ENCODE peak calls at places on chromosomes 16 and 17, in nine cellular contexts. A is breast epithelium, O is prostate gland, L is body of pancreas, K is tibial nerve, C is heart left ventricle, J is uterus, D is stomach, I is sigmoid colon. F is an unnamed sample.

GRCh38 chr16:50821586-50821985 is 79.7 kb downstream of the CYLD start:
- DNase-seq in A (no peak), O (no peak), L (no peak), K (no peak), C (no peak), J (no peak), D (no peak), I (no peak), F (no peak)

GRCh38 chr16:55370762-55371482 is 46.9 kb downstream of the IRX6 start:
- DNase-seq in A (peak), O (peak), L (peak), K (peak), C (peak), J (peak), D (peak), I (peak), F (no peak)

GRCh38 chr17:6415616-6416015 is 19.3 kb downstream of the AIPL1 start:
- DNase-seq in A (no peak), O (no peak), L (no peak), K (no peak), C (no peak), J (no peak), D (no peak), I (no peak), F (no peak)

GRCh38 chr17:44828919-44829557 is 1.0 kb downstream of the GJC1 start:
- DNase-seq in A (no peak), O (no peak), L (no peak), K (no peak), C (no peak), J (no peak), D (no peak), I (no peak), F (no peak)

GRCh38 chr17:41786227-41787020 is at the start of gene JUP:
- DNase-seq in A (peak), O (peak), L (peak), K (peak), C (peak), J (peak), D (peak), I (peak), F (peak)

GRCh38 chr17:73493212-73493814 is 150.9 kb downstream of the SDK2 start:
- DNase-seq in A (peak), O (no peak), L (no peak), K (no peak), C (no peak), J (no peak), D (no peak), I (no peak), F (no peak)

GRCh38 chr17:45150911-45151809 is 2.9 kb downstream of the HEXIM1 start:
- DNase-seq in A (no peak), O (no peak), L (no peak), K (no peak), C (no peak), J (no peak), D (no peak), I (no peak), F (no peak)

GRCh38 chr17:65287040-65287439 is 149.9 kb downstream of the RGS9 start:
- DNase-seq in A (no peak), O (no peak), L (no peak), K (no peak), C (no peak), J (no peak), D (no peak), I (no peak), F (no peak)

GRCh38 chr16:89314357-89314756 is 96.9 kb downstream of the ZNF778 start:
- DNase-seq in A (no peak), O (no peak), L (no peak), K (no peak), C (no peak), J (no peak), D (no peak), I (no peak), F (no peak)

GRCh38 chr17:5821057-5821456 is 236.7 kb upstream of the NLRP1 start:
- DNase-seq in A (no peak), O (no peak), L (no peak), K (no peak), C (no peak), J (no peak), D (no peak), I (no peak), F (peak)

GRCh38 chr16:50360033-50360778 is 8.6 kb downstream of the BRD7 start:
- DNase-seq in A (no peak), O (no peak), L (peak), K (no peak), C (no peak), J (no peak), D (peak), I (no peak), F (no peak)

DNA sequence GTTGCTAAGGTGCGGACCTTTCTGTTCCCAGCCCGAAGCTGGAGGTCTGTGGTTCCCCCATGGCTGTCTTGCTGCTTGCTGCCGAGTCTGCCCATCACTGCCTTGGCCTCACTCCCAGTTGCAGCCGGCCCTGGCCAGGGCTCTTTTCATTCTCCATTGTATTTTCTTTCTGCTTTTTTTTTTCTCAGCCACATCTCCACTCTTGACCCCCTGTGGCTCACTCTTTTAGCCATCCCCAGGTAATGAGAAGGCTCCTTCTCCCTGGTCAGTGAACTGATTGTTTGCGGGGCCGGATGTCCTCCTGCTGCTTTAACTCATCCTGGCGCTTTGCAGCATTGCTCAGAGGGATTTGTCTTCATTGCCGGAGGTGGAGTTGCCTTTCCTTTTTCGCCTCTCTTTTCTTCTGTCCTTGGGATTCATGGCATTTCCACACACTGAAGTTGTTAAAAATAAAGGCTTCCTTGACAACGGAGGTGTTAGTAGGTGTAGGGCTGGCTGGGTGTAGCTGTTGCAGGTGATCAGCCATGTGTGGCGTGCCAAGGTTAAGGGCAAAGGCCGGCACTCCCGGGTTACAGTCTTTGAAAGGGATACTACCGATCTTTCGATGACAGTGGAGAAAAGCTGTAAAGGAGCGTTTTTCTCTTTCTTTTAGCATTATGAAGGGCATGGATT is 34.1 kb downstream of the MAP2K6 start:
- DNase-seq in A (peak), O (no peak), L (peak), K (no peak), C (no peak), J (peak), D (no peak), I (peak), F (no peak)
- H3K27ac ChIP-seq in A (peak), O (no peak), L (no peak), K (peak), C (no peak), J (no peak), D (no peak), I (peak), F (no peak)

DNA sequence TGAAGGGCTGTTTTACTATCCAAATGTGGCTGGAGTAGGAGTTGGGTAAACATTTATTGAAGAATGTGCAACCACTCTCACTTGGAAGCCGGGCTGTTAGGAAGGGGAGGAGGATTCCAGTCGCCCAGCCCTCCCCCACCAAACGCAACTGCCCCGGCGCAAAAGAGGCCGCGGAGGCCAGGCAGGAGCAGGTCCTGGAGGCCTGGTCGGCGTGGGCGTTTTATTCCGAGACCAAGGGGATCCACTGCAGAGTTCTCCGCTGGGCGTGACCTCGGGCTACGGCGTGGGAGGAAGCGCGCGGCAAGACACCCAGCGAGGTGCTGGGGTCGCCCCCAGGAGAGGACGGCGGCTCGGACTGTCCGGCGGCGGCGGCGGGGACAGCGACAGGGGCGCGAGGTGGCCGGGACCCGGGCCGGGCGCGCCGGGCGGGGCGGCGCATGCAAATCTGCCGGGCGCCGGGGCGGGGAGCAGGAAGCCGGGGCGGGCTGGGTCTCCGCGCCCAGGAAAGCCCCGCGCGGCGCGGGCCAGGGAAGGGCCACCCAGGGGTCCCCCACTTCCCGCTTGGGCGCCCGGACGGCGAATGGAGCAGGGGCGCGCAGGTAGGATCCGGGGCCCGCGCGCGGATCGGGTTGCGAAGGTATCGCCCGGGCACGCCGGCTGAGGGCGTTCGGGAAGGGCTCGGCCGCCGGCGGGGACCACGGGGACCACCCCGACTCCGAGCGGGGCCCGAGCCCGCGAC is at the start of gene IL4R:
- DNase-seq in A (peak), O (peak), L (peak), K (peak), C (peak), J (peak), D (peak), I (peak), F (no peak)
- TF ChIP-seq POLR2A in A (no peak), O (peak), L (peak), K (peak), C (peak), J (peak), D (no peak), I (peak), F (peak)

GRCh38 chr17:16120937-16121336 is 94.4 kb downstream of the NCOR1 start:
- DNase-seq in A (no peak), O (no peak), L (no peak), K (no peak), C (no peak), J (no peak), D (no peak), I (no peak), F (no peak)
- H3K27ac ChIP-seq in A (no peak), O (no peak), L (no peak), K (no peak), C (no peak), J (no peak), D (no peak), I (no peak), F (no peak)

DNA sequence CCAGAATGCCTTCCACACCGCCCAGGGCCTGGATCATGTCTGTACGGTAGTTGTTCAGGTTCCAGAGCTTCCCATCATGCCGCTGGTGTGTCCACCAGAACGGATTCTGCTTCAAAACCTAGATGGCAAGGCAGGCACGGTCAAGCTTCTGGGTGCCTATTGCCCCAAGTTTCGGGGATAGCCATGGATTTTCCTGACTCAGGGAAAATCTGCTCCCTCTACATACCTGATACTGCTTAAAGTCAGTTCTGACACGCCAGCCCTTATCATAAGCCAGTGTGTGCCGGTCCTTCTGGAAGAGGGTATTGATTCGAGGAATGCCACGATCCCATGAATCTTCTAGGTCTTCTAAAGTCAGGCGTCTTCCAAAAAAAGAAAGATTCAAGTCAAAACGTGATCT is 11.4 kb upstream of the RILP start:
- DNase-seq in A (no peak), O (no peak), L (no peak), K (no peak), C (no peak), J (no peak), D (no peak), I (no peak), F (no peak)
- TF ChIP-seq POLR2A in A (no peak), O (no peak), L (no peak), K (no peak), C (no peak), J (no peak), D (no peak), I (no peak), F (no peak)

DNA sequence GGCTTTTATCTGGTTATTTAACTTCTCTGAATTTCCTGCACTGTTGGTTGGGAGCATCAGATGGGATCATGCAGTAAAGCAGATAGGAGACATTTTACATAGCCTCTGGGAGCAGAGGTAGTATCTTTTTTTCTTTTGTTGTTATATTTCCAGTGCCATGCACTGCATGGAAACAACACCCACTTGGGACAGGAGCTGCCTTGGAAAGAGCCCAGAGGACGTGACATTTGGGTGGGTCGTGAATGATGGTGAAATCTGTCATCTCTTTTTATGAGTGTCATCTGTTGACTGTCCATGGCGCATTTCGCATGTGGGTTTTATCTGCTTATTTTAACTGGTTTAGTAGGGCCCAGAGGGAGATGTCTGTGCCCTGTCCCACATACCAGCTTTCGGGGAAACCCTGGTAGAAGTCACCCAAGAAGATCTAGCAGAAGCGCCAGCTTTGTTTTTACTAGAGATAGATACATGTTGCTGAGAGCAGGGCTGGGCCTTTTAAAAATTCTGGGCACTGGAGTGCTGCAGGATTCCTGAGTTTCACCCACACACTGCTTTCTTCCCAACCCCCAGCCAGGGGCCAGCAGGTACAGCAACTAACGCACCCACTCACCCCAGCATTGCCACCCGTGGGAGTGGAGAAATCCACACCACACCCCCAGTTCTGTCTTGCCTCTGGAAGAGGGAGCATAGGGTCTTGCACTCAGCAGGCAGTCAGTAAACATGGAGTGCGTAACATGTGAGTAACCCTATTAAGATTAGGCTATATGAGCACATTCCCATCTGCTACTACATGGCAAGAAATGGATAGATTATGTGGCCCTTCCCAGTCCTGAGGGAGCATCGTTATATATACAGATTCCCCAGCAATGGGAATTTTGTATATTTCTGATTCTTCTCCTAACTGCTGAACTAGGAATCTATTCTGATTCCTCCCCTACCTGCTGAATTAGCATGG is 8.4 kb upstream of the TERF2 start:
- DNase-seq in A (peak), O (no peak), L (no peak), K (no peak), C (no peak), J (no peak), D (no peak), I (no peak), F (no peak)
- H3K27ac ChIP-seq in A (peak), O (no peak), L (no peak), K (peak), C (peak), J (no peak), D (no peak), I (no peak), F (no peak)

GRCh38 chr17:43025290-43025657 is 243 bp downstream of the RND2 start:
- DNase-seq in A (no peak), O (no peak), L (no peak), K (no peak), C (no peak), J (no peak), D (no peak), I (no peak), F (no peak)

GRCh38 chr17:43027091-43028032 is 2.3 kb downstream of the RND2 start:
- DNase-seq in A (no peak), O (no peak), L (no peak), K (no peak), C (no peak), J (no peak), D (no peak), I (no peak), F (no peak)

GRCh38 chr17:43025766-43026537 is 921 bp downstream of the RND2 start:
- DNase-seq in A (no peak), O (no peak), L (no peak), K (no peak), C (no peak), J (no peak), D (no peak), I (no peak), F (no peak)

GRCh38 chr17:43026610-43027009 is 1.6 kb downstream of the RND2 start:
- DNase-seq in A (no peak), O (no peak), L (no peak), K (no peak), C (no peak), J (no peak), D (no peak), I (no peak), F (no peak)

GRCh38 chr17:43024407-43025289 is at the start of gene RND2:
- DNase-seq in A (peak), O (peak), L (peak), K (peak), C (peak), J (peak), D (peak), I (peak), F (peak)
- TF ChIP-seq POLR2A in A (peak), O (peak), L (peak), K (peak), C (peak), J (peak), D (no peak), I (peak), F (no peak)

GRCh38 chr16:24737391-24737871 is 8.0 kb downstream of the TNRC6A start:
- DNase-seq in A (no peak), O (no peak), L (no peak), K (no peak), C (no peak), J (no peak), D (no peak), I (no peak), F (no peak)

GRCh38 chr16:24736758-24737157 is 7.3 kb downstream of the TNRC6A start:
- DNase-seq in A (no peak), O (no peak), L (no peak), K (no peak), C (no peak), J (no peak), D (no peak), I (no peak), F (no peak)

GRCh38 chr16:24738895-24739294 is 9.4 kb downstream of the TNRC6A start:
- DNase-seq in A (no peak), O (no peak), L (no peak), K (no peak), C (no peak), J (no peak), D (no peak), I (no peak), F (no peak)

GRCh38 chr16:24734382-24734781 is 4.9 kb downstream of the TNRC6A start:
- DNase-seq in A (no peak), O (no peak), L (no peak), K (no peak), C (no peak), J (no peak), D (no peak), I (no peak), F (no peak)

GRCh38 chr16:24737916-24738594 is 8.6 kb downstream of the TNRC6A start:
- DNase-seq in A (no peak), O (no peak), L (no peak), K (no peak), C (no peak), J (no peak), D (no peak), I (no peak), F (no peak)
- H3K27ac ChIP-seq in A (peak), O (no peak), L (peak), K (peak), C (no peak), J (peak), D (no peak), I (peak), F (peak)

GRCh38 chr16:72112906-72113615 is 19.4 kb downstream of the DHX38 start:
- DNase-seq in A (no peak), O (no peak), L (no peak), K (no peak), C (no peak), J (no peak), D (no peak), I (no peak), F (no peak)
- TF ChIP-seq POLR2A in A (no peak), O (no peak), L (no peak), K (no peak), C (no peak), J (no peak), D (no peak), I (no peak), F (no peak)

GRCh38 chr16:1774456-1774795 is 1.5 kb upstream of the MRPS34 start:
- DNase-seq in A (no peak), O (no peak), L (no peak), K (no peak), C (peak), J (no peak), D (no peak), I (no peak), F (no peak)

GRCh38 chr16:1775846-1776671 is 3.1 kb upstream of the MRPS34 start:
- DNase-seq in A (no peak), O (no peak), L (no peak), K (no peak), C (peak), J (no peak), D (no peak), I (no peak), F (no peak)

GRCh38 chr16:1776672-1776955 is 3.7 kb upstream of the MRPS34 start:
- DNase-seq in A (no peak), O (no peak), L (no peak), K (no peak), C (peak), J (no peak), D (no peak), I (no peak), F (no peak)

GRCh38 chr16:1773703-1774455 is 945 bp upstream of the MRPS34 start:
- DNase-seq in A (no peak), O (no peak), L (no peak), K (no peak), C (peak), J (no peak), D (peak), I (no peak), F (no peak)

DNA sequence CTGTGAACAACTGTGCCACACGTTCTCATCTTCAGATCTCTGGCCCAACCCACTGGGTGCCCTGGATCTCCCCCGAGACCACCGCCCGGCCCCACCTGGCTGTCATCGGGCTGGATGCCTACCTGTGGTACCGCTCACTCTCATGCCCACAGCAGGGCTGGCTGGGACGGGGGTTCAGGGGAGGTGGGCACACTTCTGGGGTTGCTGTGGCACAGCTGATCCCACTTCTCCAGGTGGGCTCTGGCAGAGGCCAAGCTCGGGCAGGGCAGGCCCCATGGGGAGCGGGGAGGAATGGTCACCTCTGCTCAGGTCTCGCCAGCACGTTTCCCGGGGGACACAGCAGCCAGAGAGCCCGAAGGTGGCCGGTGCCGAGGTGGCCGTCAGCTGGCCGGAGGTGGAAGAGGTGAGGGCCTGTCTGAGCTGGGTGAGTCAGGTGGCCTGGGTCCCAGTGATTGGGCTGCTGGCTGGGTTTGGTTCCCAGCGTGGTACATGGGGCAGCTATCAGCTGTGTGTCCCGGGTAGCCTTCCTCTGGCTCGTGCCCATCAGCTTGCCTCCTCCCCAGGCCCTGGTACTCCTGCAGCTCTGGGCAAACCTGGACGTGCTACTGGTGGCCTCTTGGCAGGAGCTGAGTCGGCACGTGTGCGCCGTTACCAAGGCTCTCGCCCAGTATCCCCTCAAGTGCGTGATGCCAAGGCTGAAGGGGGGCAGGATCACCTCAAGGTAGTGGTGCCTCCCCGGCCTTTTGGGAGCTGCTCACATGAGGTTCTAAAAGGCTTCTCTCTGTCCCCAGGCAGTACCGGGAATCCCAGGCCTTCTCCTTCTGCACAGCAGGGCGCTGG is 2.3 kb upstream of the MRPS34 start:
- DNase-seq in A (no peak), O (no peak), L (no peak), K (no peak), C (peak), J (no peak), D (no peak), I (no peak), F (no peak)
- H3K27ac ChIP-seq in A (no peak), O (no peak), L (peak), K (no peak), C (no peak), J (no peak), D (no peak), I (no peak), F (peak)

F was measured in esophagus muscularis mucosa.